ENCODE peak calls at places on chromosomes 3 and 15, in six cellular contexts. V is psoas muscle, D is body of pancreas, J is uterus, M is A549, A is SK-N-MC. F is an unnamed sample.

GRCh38 chr15:45274636-45275035 is 22.6 kb downstream of the SLC28A2 start:
- DNase-seq in V (no peak), D (no peak), J (no peak), M (no peak), A (no peak), F (no peak)

GRCh38 chr3:15903164-15903563 is 105.4 kb upstream of the ANKRD28 start:
- DNase-seq in V (peak; percentile 73), D (peak; percentile 88), J (peak; percentile 61), M (no peak), A (no peak), F (no peak)

GRCh38 chr15:27623149-27623548 is 476.0 kb downstream of the OCA2 start:
- DNase-seq in V (no peak), D (no peak), J (no peak), M (no peak), A (no peak), F (no peak)

GRCh38 chr15:70299931-70300858 is 202.5 kb upstream of the TLE3 start:
- DNase-seq in V (no peak), D (no peak), J (no peak), M (no peak), A (no peak), F (no peak)

GRCh38 chr15:53416219-53416940 is 343.1 kb downstream of the WDR72 start:
- DNase-seq in V (no peak), D (peak; percentile 42), J (no peak), M (no peak), A (no peak), F (no peak)

GRCh38 chr3:76505202-76505875 is 534.6 kb upstream of the ROBO2 start:
- DNase-seq in V (no peak), D (no peak), J (no peak), M (no peak), A (no peak), F (no peak)

GRCh38 chr3:124283644-124284008 is 291.7 kb upstream of the ROPN1 start:
- DNase-seq in V (no peak), D (no peak), J (no peak), M (no peak), A (no peak), F (no peak)

GRCh38 chr15:67164401-67164791 is 90.1 kb downstream of the AAGAB start:
- DNase-seq in V (no peak), D (no peak), J (no peak), M (no peak), A (no peak), F (no peak)

GRCh38 chr15:101060576-101061551 is 141.7 kb downstream of the LRRK1 start:
- DNase-seq in V (no peak), D (no peak), J (no peak), M (no peak), A (no peak), F (no peak)

GRCh38 chr3:65836047-65836446 is 202.7 kb downstream of the MAGI1 start:
- DNase-seq in V (no peak), D (no peak), J (no peak), M (no peak), A (no peak), F (no peak)

GRCh38 chr3:181629701-181630100 is 82.0 kb upstream of the SOX2 start:
- DNase-seq in V (no peak), D (no peak), J (no peak), M (no peak), A (no peak), F (no peak)

GRCh38 chr15:40928975-40929729 is at the start of gene DLL4:
- DNase-seq in V (peak; percentile 79), D (peak; percentile 69), J (peak; percentile 72), M (peak; percentile 73), A (no peak), F (peak; percentile 94)

GRCh38 chr3:43779850-43780249 is 89.1 kb downstream of the ABHD5 start:
- DNase-seq in V (no peak), D (no peak), J (no peak), M (no peak), A (no peak), F (no peak)

GRCh38 chr15:99123706-99124451 is 19.0 kb downstream of the SYNM start:
- DNase-seq in V (peak; percentile 96), D (peak; percentile 70), J (peak; percentile 80), M (peak; percentile 92), A (no peak), F (peak; percentile 84)

GRCh38 chr3:151838574-151839312 is 24.8 kb downstream of the AADAC start:
- DNase-seq in V (no peak), D (peak; percentile 79), J (peak; percentile 60), M (peak; percentile 89), A (peak; percentile 94), F (peak; percentile 24)

GRCh38 chr3:117898722-117899121 is 1135.9 kb downstream of the IGSF11 start:
- DNase-seq in V (no peak), D (peak; percentile 6), J (no peak), M (peak; percentile 52), A (no peak), F (no peak)

GRCh38 chr15:83565553-83566159 is 88.3 kb upstream of the ADAMTSL3 start:
- DNase-seq in V (no peak), D (peak; percentile 17), J (no peak), M (peak; percentile 39), A (no peak), F (no peak)

GRCh38 chr3:133371181-133371580 is 28.7 kb upstream of the BFSP2 start:
- DNase-seq in V (no peak), D (no peak), J (no peak), M (no peak), A (no peak), F (no peak)
- H3K4me3 ChIP-seq in V (no peak overlapping the region), D (no peak overlapping the region), J (no peak overlapping the region), M (no peak overlapping the region), A (no peak overlapping the region), F (no peak overlapping the region)

GRCh38 chr3:177565981-177566380 is 368.7 kb upstream of the TBL1XR1 start:
- DNase-seq in V (no peak), D (no peak), J (no peak), M (no peak), A (no peak), F (no peak)

GRCh38 chr3:177571271-177571972 is 374.1 kb upstream of the TBL1XR1 start:
- DNase-seq in V (no peak), D (no peak), J (no peak), M (no peak), A (no peak), F (no peak)

GRCh38 chr3:177569193-177569592 is 371.9 kb upstream of the TBL1XR1 start:
- DNase-seq in V (no peak), D (no peak), J (no peak), M (no peak), A (no peak), F (no peak)

GRCh38 chr3:177567833-177568232 is 370.6 kb upstream of the TBL1XR1 start:
- DNase-seq in V (no peak), D (no peak), J (no peak), M (no peak), A (no peak), F (no peak)

DNA sequence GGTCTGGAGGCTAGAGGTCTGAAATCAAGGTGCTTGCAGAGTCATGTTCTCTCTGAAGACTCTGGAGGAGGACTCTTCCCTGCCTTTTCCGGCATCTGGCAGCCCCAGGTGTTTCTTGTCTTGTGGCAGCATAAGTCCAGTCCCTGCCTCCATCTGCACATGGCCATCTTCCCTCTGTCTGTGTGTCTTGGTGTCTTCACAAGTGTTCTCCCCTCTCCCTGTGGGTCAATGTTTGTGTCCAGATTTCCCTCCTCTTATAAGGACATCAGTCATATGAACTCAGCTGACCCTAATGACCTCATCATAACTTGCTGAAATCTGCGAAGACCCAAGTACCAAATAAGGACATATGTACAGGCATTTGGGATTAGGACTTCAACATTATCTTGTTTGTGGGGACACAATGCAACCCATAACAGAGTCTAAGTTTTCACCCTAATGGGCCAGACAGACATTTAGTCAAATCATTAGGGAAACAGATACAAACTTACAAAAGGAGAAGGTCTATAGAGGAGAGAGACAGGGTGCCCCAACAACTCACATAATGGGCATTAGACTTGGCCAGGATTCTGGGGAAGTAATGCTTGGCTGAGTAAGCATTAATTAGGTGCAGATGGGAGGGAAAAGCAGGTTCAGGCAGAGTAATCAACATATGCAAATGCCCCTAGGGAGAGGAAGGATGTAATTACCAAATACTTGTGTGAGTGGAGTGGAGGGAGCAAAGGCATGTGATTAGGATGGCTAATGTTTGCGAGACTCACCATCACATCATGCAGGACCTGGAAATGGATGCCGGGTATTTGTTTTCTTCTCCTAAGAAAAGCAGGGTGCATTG is 372.8 kb upstream of the TBL1XR1 start:
- DNase-seq in V (no peak), D (no peak), J (no peak), M (no peak), A (peak; percentile 62), F (no peak)
- H3K27ac ChIP-seq in V (no peak overlapping the region), D (no peak overlapping the region), J (no peak overlapping the region), M (no peak overlapping the region), A (no peak overlapping the region), F (no peak overlapping the region)

DNA sequence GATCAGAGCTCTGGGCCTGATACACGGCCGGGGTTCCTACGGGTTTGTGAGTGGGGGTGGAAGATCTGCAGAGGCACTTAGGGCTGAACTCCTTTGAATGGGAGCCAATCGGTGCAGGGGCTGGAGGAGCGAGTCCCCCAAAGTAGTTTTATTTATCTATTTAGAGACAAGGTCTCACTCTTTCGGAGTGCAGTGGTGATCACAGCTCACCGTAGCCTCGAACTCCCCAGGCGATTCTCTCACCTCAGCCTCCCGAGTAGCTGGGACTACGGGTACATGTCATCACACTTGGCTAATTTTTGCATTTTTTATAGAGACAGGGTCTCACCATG is 1.6 kb upstream of the CELSR3 start:
- DNase-seq in V (no peak), D (no peak), J (no peak), M (no peak), A (no peak), F (no peak)
- H3K4me3 ChIP-seq in V (peak overlapping the region; percentile 63), D (no peak overlapping the region), J (no peak overlapping the region), M (no peak overlapping the region), A (peak overlapping the region; percentile 83), F (no peak overlapping the region)

DNA sequence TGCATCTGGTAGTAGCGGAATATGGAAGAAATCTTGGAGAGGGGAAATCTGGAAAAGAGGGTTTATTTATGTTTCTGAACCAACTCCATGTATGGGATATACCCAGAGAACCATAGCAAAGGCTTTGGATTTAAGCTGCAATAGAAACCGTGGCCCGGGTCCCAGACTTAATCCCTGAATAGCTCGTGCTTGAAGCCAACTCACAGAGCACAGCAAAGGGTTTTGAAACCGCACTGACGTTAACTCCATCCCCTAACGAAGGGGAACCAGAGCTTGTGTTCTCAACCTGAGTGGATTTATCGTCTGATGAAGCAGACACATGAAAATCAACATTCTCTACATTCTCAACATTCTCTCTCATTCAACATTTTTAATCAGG is 154.6 kb downstream of the APBA2 start:
- DNase-seq in V (no peak), D (no peak), J (no peak), M (no peak), A (no peak), F (peak; percentile 74)
- H3K27ac ChIP-seq in V (no peak overlapping the region), D (no peak overlapping the region), J (no peak overlapping the region), M (no peak overlapping the region), A (no peak overlapping the region), F (no peak overlapping the region)

DNA sequence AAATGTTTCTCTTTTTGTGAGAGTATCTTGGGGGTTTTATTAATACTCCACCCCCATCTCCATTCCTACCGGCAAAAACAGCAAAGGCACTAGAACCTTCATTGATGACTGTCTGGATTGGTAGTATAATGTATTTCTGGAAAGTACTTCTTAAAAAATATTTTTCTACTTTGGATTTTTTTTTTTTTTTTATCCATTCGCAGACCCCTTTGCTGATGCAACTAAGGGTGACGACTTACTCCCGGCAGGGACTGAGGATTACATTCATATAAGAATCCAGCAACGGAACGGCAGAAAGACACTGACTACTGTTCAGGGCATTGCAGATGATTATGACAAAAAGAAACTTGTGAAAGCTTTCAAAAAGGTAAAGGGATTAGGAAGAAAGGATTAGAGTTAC is 1.2 kb downstream of the EIF1B start:
- DNase-seq in V (no peak), D (no peak), J (no peak), M (no peak), A (no peak), F (no peak)
- H3K4me3 ChIP-seq in V (peak overlapping the region; percentile 85), D (peak overlapping the region; percentile 98), J (peak overlapping the region; percentile 69), M (peak overlapping the region; percentile 78), A (peak overlapping the region; percentile 82), F (peak overlapping the region; percentile 95)

GRCh38 chr3:49422379-49423248 is at the start of gene AMT:
- DNase-seq in V (peak; percentile 60), D (peak; percentile 81), J (no peak), M (no peak), A (no peak), F (peak; percentile 89)
- H3K27ac ChIP-seq in V (peak within 1 kb of the TSS; percentile 36), D (peak within 1 kb of the TSS; percentile 77), J (peak within 1 kb of the TSS; percentile 16), M (peak within 1 kb of the TSS; percentile 73), A (no peak within 1 kb of the TSS), F (peak within 1 kb of the TSS; percentile 73)

F was measured in WERI-Rb-1.